ENCODE peak calls at places on chromosome 15, in six cellular contexts. H is mammary epithelial cell, V is lower lobe of right lung, G is glutamatergic neuron, S is AG09319, C is esophagus squamous epithelium. J is an unnamed sample.

GRCh38 chr15:93333826-93334225 is 244.8 kb upstream of the RGMA start:
- DNase-seq in H (no peak), V (no peak), G (no peak), S (no peak), C (no peak), J (no peak)

GRCh38 chr15:94924057-94924456 is 692.7 kb downstream of the MCTP2 start:
- DNase-seq in H (no peak), V (no peak), G (no peak), S (no peak), C (no peak), J (no peak)

GRCh38 chr15:80818996-80819395 is 39.8 kb downstream of the CEMIP start:
- DNase-seq in H (no peak), V (no peak), G (no peak), S (no peak), C (no peak), J (no peak)

GRCh38 chr15:90986790-90987507 is 7.4 kb downstream of the PRC1 start:
- DNase-seq in H (no peak), V (no peak), G (no peak), S (no peak), C (no peak), J (no peak)

GRCh38 chr15:46280753-46281521 is 646.1 kb downstream of the SQOR start:
- DNase-seq in H (no peak), V (no peak), G (no peak), S (no peak), C (no peak), J (no peak)

GRCh38 chr15:99721896-99722295 is 11.3 kb downstream of the LYSMD4 start:
- DNase-seq in H (peak), V (no peak), G (no peak), S (no peak), C (no peak), J (peak)

GRCh38 chr15:100559330-100559729 is 30.6 kb upstream of the CERS3 start:
- DNase-seq in H (peak), V (no peak), G (no peak), S (peak), C (no peak), J (no peak)

GRCh38 chr15:85164841-85165466 is 183.3 kb downstream of the PDE8A start:
- DNase-seq in H (peak), V (no peak), G (no peak), S (no peak), C (no peak), J (no peak)

GRCh38 chr15:30859091-30859874 is 44.4 kb upstream of the FAN1 start:
- DNase-seq in H (no peak), V (no peak), G (no peak), S (no peak), C (no peak), J (no peak)

GRCh38 chr15:98121514-98121913 is 161.0 kb downstream of the ARRDC4 start:
- DNase-seq in H (no peak), V (no peak), G (no peak), S (no peak), C (no peak), J (no peak)

GRCh38 chr15:99731336-99732267 is 1.6 kb downstream of the LYSMD4 start:
- DNase-seq in H (peak), V (no peak), G (peak), S (no peak), C (no peak), J (no peak)

GRCh38 chr15:43776101-43776717 is 557 bp downstream of the ELL3 start:
- DNase-seq in H (no peak), V (peak), G (peak), S (no peak), C (peak), J (no peak)

GRCh38 chr15:99424978-99425665 is 140.7 kb upstream of the MEF2A start:
- DNase-seq in H (peak), V (no peak), G (peak), S (peak), C (no peak), J (no peak)

GRCh38 chr15:93235926-93236781 is 147.1 kb upstream of the RGMA start:
- DNase-seq in H (no peak), V (peak), G (no peak), S (no peak), C (no peak), J (peak)

GRCh38 chr15:63531586-63531985 is 27.2 kb downstream of the USP3 start:
- DNase-seq in H (no peak), V (no peak), G (no peak), S (no peak), C (no peak), J (no peak)

GRCh38 chr15:28892789-28893610 is 7.2 kb downstream of the APBA2 start:
- DNase-seq in H (no peak), V (peak), G (no peak), S (no peak), C (no peak), J (no peak)

GRCh38 chr15:90620379-90621134 is 90.8 kb downstream of the CRTC3 start:
- DNase-seq in H (no peak), V (peak), G (no peak), S (no peak), C (no peak), J (no peak)

GRCh38 chr15:93029613-93030429 is 59.2 kb downstream of the RGMA start:
- DNase-seq in H (peak), V (no peak), G (peak), S (no peak), C (no peak), J (peak)

GRCh38 chr15:37820380-37821128 is 113.9 kb upstream of the TMCO5A start:
- DNase-seq in H (no peak), V (no peak), G (no peak), S (no peak), C (no peak), J (no peak)

GRCh38 chr15:28086175-28086703 is 12.9 kb downstream of the OCA2 start:
- DNase-seq in H (peak), V (no peak), G (peak), S (no peak), C (no peak), J (no peak)

GRCh38 chr15:42863572-42864239 is 56.9 kb downstream of the TTBK2 start:
- DNase-seq in H (no peak), V (no peak), G (no peak), S (no peak), C (no peak), J (no peak)

GRCh38 chr15:22827125-22827524 is 11.3 kb upstream of the NIPA2 start:
- DNase-seq in H (no peak), V (no peak), G (no peak), S (no peak), C (no peak), J (no peak)

GRCh38 chr15:72272213-72272996 is at the start of gene PARP6:
- DNase-seq in H (peak), V (peak), G (peak), S (peak), C (peak), J (peak)

GRCh38 chr15:52101542-52102340 is 10.8 kb downstream of the BCL2L10 start:
- DNase-seq in H (no peak), V (no peak), G (no peak), S (no peak), C (no peak), J (no peak)

GRCh38 chr15:90143176-90143655 is 40.9 kb upstream of the IDH2 start:
- DNase-seq in H (peak), V (peak), G (peak), S (no peak), C (no peak), J (peak)

GRCh38 chr15:88747626-88748025 is 55.6 kb upstream of the ACAN start:
- DNase-seq in H (no peak), V (no peak), G (no peak), S (no peak), C (no peak), J (no peak)

GRCh38 chr15:90836296-90836871 is 32.0 kb upstream of the FURIN start:
- DNase-seq in H (no peak), V (no peak), G (no peak), S (peak), C (no peak), J (no peak)

GRCh38 chr15:83734487-83734886 is 80.6 kb downstream of the ADAMTSL3 start:
- DNase-seq in H (peak), V (no peak), G (no peak), S (no peak), C (no peak), J (no peak)

GRCh38 chr15:42548258-42549051 is at the start of the genes HAUS2 and LRRC57:
- DNase-seq in H (peak), V (peak), G (peak), S (peak), C (peak), J (peak)

GRCh38 chr15:90869601-90870353 is 1.4 kb downstream of the FURIN start:
- DNase-seq in H (peak), V (peak), G (no peak), S (no peak), C (no peak), J (peak)

GRCh38 chr15:78567541-78567940 is 2.2 kb downstream of the CHRNA5 start:
- DNase-seq in H (no peak), V (no peak), G (no peak), S (no peak), C (no peak), J (no peak)

GRCh38 chr15:78076231-78077052 is 1.1 kb downstream of the TBC1D2B start:
- DNase-seq in H (no peak), V (no peak), G (peak), S (no peak), C (no peak), J (no peak)

GRCh38 chr15:67064607-67065530 is 533 bp upstream of the SMAD3 start:
- DNase-seq in H (no peak), V (peak), G (peak), S (no peak), C (no peak), J (peak)
- TF ChIP-seq CTCF in H (no peak), V (no peak), G (no peak), S (peak), C (no peak), J (no peak)

GRCh38 chr15:45126535-45127158 is 3.0 kb downstream of the DUOXA1 start:
- DNase-seq in H (peak), V (peak), G (no peak), S (no peak), C (no peak), J (no peak)
- TF ChIP-seq CTCF in H (peak), V (peak), G (peak), S (peak), C (peak), J (peak)

GRCh38 chr15:75203017-75203907 is 1.6 kb downstream of the C15orf39 start:
- DNase-seq in H (peak), V (no peak), G (no peak), S (no peak), C (no peak), J (no peak)
- TF ChIP-seq CTCF in H (no peak), V (no peak), G (no peak), S (no peak), C (no peak), J (no peak)

DNA sequence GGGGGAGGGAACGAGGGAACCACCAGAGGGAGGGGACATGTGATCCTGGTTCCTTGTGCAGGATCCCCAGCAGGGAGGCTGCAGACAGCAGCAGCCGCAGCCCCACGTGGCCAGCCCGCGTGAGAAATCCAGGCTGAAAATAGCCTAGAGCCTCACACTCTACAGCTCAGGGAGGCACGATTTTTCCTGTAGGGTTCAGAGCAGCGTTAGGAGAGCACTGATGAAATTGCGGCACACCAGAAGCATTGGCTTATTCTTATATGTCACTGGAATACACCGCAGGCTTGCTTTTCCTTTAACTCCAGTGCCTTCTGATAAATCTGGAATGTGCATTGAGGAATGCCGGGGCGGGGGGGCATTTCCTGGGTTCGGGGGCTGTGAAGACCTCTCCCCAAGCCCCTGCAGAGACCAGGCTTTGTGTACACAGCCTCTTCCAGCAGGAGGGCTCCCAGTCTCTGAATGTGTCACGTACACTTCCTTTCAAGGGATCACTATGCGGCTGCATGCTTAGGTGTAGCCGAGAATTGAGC is 193.0 kb downstream of the ATP10A start:
- DNase-seq in H (no peak), V (no peak), G (peak), S (no peak), C (no peak), J (peak)
- TF ChIP-seq CTCF in H (no peak), V (no peak), G (no peak), S (no peak), C (no peak), J (peak)

GRCh38 chr15:57969355-57969754 is 96.2 kb downstream of the ALDH1A2 start:
- DNase-seq in H (peak), V (no peak), G (no peak), S (no peak), C (no peak), J (no peak)
- TF ChIP-seq CTCF in H (peak), V (no peak), G (no peak), S (peak), C (no peak), J (peak)

GRCh38 chr15:101611007-101611406 is 41.2 kb downstream of the TM2D3 start:
- DNase-seq in H (no peak), V (no peak), G (no peak), S (no peak), C (no peak), J (no peak)

GRCh38 chr15:101609742-101610627 is 42.2 kb downstream of the TM2D3 start:
- DNase-seq in H (no peak), V (no peak), G (no peak), S (no peak), C (no peak), J (no peak)

GRCh38 chr15:101607102-101607501 is 45.1 kb downstream of the TM2D3 start:
- DNase-seq in H (no peak), V (no peak), G (no peak), S (no peak), C (no peak), J (no peak)

GRCh38 chr15:101610628-101611000 is 41.6 kb downstream of the TM2D3 start:
- DNase-seq in H (no peak), V (no peak), G (no peak), S (no peak), C (no peak), J (no peak)

DNA sequence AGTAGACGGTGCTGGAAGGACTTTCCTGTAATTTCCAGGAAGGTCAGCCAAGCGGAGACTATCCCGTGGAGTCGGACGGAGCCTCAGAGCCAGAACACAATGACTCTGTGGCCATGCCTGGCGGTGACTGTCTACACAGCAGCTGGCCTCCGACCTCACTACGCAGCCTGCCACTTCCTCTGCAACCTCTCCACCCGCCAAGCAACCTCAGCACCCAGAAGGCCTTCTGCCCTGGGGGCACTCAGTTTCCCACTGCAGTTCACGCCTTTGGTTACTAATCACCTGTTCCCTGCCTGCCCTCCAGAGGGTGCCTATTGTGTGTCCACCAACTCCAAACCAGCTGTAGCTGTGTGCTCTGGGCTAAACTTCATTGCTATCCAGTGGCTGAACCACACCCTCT is 44.0 kb downstream of the TM2D3 start:
- DNase-seq in H (no peak), V (no peak), G (no peak), S (no peak), C (no peak), J (no peak)
- TF ChIP-seq CTCF in H (no peak), V (no peak), G (no peak), S (no peak), C (no peak), J (no peak)

DNA sequence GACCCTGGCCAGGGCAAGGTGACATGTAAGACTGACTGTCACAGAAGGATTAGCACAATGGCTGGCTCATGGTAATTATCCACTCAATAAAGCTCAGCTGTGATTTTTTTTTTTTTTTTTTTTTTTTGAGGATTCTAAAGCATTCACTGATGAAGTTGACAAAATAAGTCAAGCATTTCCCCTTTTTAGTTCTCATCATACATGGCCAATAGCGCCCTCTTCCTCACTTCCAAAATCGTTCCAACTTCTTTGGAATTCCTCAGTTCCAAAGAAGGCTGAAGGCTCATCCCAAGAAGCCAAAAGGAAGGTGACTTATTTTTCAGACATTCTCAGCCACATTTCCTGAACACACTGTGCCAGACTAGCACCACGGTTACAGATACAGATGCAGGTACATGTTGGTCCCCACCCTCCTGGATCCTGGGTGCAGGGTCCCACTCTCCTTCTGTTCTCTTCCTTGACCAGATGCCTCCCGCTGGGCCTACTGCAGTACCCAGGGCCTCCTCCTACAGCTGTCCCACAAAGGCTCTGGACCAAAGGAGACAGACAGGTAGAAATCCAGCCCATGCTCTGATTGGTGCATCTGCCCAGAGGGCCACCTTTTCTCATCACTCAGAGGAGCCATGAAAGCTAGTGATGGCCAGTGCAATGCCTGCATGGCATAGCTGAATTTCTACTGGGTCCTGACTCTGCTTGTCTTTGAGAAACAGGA is 202.6 kb downstream of the UACA start:
- DNase-seq in H (no peak), V (no peak), G (no peak), S (no peak), C (no peak), J (no peak)
- TF ChIP-seq CTCF in H (no peak), V (no peak), G (no peak), S (no peak), C (no peak), J (no peak)